ENCODE peak calls at places on chromosomes 1 and 21, in seven cellular contexts. H, K, R, M, W, O and D are unnamed samples.

GRCh38 chr1:145891587-145892485 is 6.2 kb upstream of the ANKRD35 start:
- DNase-seq in H (peak; percentile 100), K (peak; percentile 11), R (peak; percentile 98), M (peak; percentile 92), W (peak; percentile 97), O (peak; percentile 99), D (peak; percentile 98)

GRCh38 chr1:109530457-109531204 is 9.0 kb upstream of the GPR61 start:
- DNase-seq in H (no peak), K (no peak), R (peak; percentile 57), M (no peak), W (no peak), O (no peak), D (peak; percentile 98)

GRCh38 chr1:211606914-211607751 is 28.2 kb upstream of the SLC30A1 start:
- DNase-seq in H (peak; percentile 88), K (no peak), R (no peak), M (no peak), W (no peak), O (no peak), D (no peak)

GRCh38 chr1:226708967-226709396 is 30.1 kb downstream of the ITPKB start:
- DNase-seq in H (no peak), K (no peak), R (no peak), M (no peak), W (no peak), O (no peak), D (peak; percentile 59)

GRCh38 chr1:160951443-160952128 is 3.0 kb downstream of the ITLN2 start:
- DNase-seq in H (peak; percentile 84), K (peak; percentile 56), R (peak; percentile 76), M (peak; percentile 74), W (peak; percentile 42), O (peak; percentile 91), D (peak; percentile 58)

GRCh38 chr1:183699643-183700160 is 46.6 kb upstream of the APOBEC4 start:
- DNase-seq in H (peak; percentile 45), K (no peak), R (peak; percentile 13), M (no peak), W (no peak), O (no peak), D (no peak)

GRCh38 chr1:201903135-201903534 is 14.4 kb downstream of the SHISA4 start:
- DNase-seq in H (peak; percentile 47), K (no peak), R (no peak), M (no peak), W (peak; percentile 86), O (no peak), D (no peak)

GRCh38 chr1:13922440-13922839 is 222.5 kb downstream of the PRDM2 start:
- DNase-seq in H (no peak), K (no peak), R (no peak), M (no peak), W (no peak), O (no peak), D (no peak)

GRCh38 chr1:28199328-28200233 is 23.1 kb upstream of the PTAFR start:
- DNase-seq in H (no peak), K (peak; percentile 39), R (no peak), M (no peak), W (no peak), O (no peak), D (no peak)

GRCh38 chr1:225762444-225762843 is 15.2 kb upstream of the SRP9 start:
- DNase-seq in H (peak; percentile 32), K (no peak), R (no peak), M (no peak), W (no peak), O (no peak), D (peak; percentile 43)

GRCh38 chr1:162131405-162132321 is 62.2 kb downstream of the NOS1AP start:
- DNase-seq in H (no peak), K (no peak), R (no peak), M (no peak), W (no peak), O (no peak), D (no peak)

GRCh38 chr1:62997849-62998248 is 213.9 kb downstream of the ATG4C start:
- DNase-seq in H (no peak), K (no peak), R (no peak), M (no peak), W (no peak), O (no peak), D (no peak)

GRCh38 chr1:155003227-155003765 is 694 bp downstream of the ZBTB7B start:
- DNase-seq in H (peak; percentile 34), K (no peak), R (peak; percentile 62), M (no peak), W (peak; percentile 55), O (peak; percentile 81), D (peak; percentile 22)

GRCh38 chr1:235639586-235640205 is 9.9 kb downstream of the GNG4 start:
- DNase-seq in H (no peak), K (no peak), R (no peak), M (peak; percentile 22), W (no peak), O (peak; percentile 42), D (no peak)

GRCh38 chr1:54312874-54313316 is 93.3 kb downstream of the SSBP3 start:
- DNase-seq in H (peak; percentile 88), K (no peak), R (peak; percentile 73), M (no peak), W (no peak), O (peak; percentile 67), D (no peak)

GRCh38 chr1:51630393-51630792 is 13.5 kb downstream of the OSBPL9 start:
- DNase-seq in H (no peak), K (no peak), R (no peak), M (no peak), W (no peak), O (no peak), D (no peak)

GRCh38 chr1:226602186-226603029 is 53.8 kb downstream of the STUM start:
- DNase-seq in H (peak; percentile 95), K (no peak), R (no peak), M (no peak), W (peak; percentile 64), O (no peak), D (peak; percentile 24)

GRCh38 chr21:42389449-42389835 is 6.4 kb downstream of the TMPRSS3 start:
- DNase-seq in H (no peak), K (no peak), R (peak; percentile 42), M (peak; percentile 61), W (no peak), O (no peak), D (peak; percentile 52)

GRCh38 chr1:83113686-83114085 is 885.2 kb downstream of the TTLL7 start:
- DNase-seq in H (no peak), K (no peak), R (no peak), M (no peak), W (no peak), O (no peak), D (no peak)

GRCh38 chr1:13970631-13971247 is 270.8 kb downstream of the PRDM2 start:
- DNase-seq in H (no peak), K (no peak), R (no peak), M (no peak), W (no peak), O (no peak), D (no peak)

DNA sequence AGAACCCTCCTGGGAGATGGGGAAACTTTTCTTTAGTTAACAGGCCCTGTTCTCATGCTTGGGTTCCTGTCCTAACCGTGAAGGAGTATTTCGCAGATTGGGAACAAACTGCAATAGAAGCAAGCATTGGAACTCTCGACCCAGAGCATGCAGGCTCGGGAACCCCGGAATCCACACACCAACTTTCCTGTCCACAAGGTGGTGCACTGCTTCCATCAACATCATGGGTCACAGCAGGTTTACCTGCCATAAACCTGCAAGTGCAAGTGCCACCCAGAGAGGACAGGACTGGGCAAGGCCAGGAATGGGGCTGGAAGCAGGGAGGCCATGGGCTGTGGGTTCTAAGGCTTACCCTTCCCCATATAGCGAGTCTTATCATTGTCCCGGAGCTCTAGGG is 6.9 kb downstream of the ENO1 start:
- DNase-seq in H (no peak), K (no peak), R (no peak), M (no peak), W (no peak), O (peak; percentile 85), D (no peak)
- H3K4me1 ChIP-seq in H (peaks cover 41% of the 10 kb centered on the region), K (peaks cover 38% of the 10 kb centered on the region), R (peaks cover 32% of the 10 kb centered on the region), M (peaks cover 40% of the 10 kb centered on the region), W (peaks cover 43% of the 10 kb centered on the region), O (peaks cover 34% of the 10 kb centered on the region), D (peaks cover 29% of the 10 kb centered on the region)

GRCh38 chr1:220274122-220274855 is 2.0 kb upstream of the RAB3GAP2 start:
- DNase-seq in H (peak; percentile 92), K (no peak), R (no peak), M (no peak), W (no peak), O (no peak), D (no peak)
- H3K4me3 ChIP-seq in H (no peak overlapping the region), K (no peak overlapping the region), R (no peak overlapping the region), M (no peak overlapping the region), W (no peak overlapping the region), O (no peak overlapping the region), D (no peak overlapping the region)

GRCh38 chr1:244915736-244916135 is 51.4 kb upstream of the HNRNPU start:
- DNase-seq in H (no peak), K (no peak), R (no peak), M (no peak), W (no peak), O (no peak), D (no peak)

GRCh38 chr1:244918422-244919319 is 54.3 kb upstream of the HNRNPU start:
- DNase-seq in H (peak; percentile 29), K (peak; percentile 79), R (peak; percentile 55), M (peak; percentile 78), W (no peak), O (peak; percentile 61), D (peak; percentile 26)

GRCh38 chr1:244917271-244917670 is 52.9 kb upstream of the HNRNPU start:
- DNase-seq in H (no peak), K (no peak), R (no peak), M (no peak), W (no peak), O (no peak), D (no peak)

GRCh38 chr1:244920911-244921310 is 56.6 kb upstream of the HNRNPU start:
- DNase-seq in H (no peak), K (no peak), R (no peak), M (no peak), W (peak; percentile 22), O (no peak), D (no peak)

DNA sequence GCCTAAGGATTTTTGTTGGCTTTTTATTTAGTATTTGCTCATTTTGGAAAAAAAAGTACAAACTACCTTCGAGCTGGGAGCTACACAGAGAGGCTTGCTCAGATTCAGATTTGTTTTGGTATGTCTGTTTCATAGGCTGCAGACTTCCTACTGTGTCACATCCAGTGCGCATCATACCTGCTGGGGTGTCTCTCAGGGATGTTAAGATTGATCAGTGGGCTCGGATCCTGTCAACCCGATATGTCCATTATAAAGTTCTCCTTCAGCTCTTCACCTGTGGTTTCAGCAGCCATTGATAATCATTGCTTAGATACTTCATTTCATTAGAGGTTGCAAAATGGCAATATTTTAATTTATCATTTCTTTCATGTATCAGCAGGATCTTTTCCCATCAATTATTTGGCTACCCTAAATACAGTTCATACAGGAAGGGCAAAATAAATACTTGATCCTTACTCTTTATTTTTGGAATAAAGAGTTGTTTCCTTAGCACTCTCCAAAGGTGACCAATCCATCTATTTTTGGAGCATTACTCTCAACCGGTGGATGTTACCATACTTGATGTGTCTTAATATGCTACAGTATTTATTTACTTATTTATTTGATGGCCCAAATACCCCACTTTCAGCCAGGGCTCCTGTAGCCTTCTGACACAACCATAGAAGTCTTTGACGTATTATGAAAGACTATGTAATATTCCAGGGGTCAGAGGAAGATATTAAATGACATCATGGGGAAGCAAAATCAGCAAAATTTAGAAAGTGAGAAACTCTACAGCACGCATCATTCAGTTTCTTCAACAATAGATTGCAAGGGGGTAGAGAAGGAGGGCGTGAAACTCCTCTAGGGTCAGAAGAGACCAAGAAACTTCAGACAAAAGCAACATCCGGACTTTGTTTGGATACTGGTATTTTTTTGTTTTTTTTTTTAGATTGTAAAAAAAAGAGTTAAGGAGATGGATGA is 55.3 kb upstream of the HNRNPU start:
- DNase-seq in H (no peak), K (no peak), R (no peak), M (no peak), W (no peak), O (no peak), D (no peak)
- H3K27ac ChIP-seq in H (no peak overlapping the region), K (peak overlapping the region; percentile 56), R (no peak overlapping the region), M (no peak overlapping the region), W (no peak overlapping the region), O (no peak overlapping the region), D (no peak overlapping the region)

GRCh38 chr21:33302796-33303195 is 22.0 kb upstream of the IFNAR1 start:
- DNase-seq in H (no peak), K (no peak), R (no peak), M (no peak), W (no peak), O (peak; percentile 75), D (no peak)
- H3K4me1 ChIP-seq in H (no peaks in the 10 kb centered on the region), K (peaks cover 34% of the 10 kb centered on the region), R (no peaks in the 10 kb centered on the region), M (peaks cover 14% of the 10 kb centered on the region), W (no peaks in the 10 kb centered on the region), O (no peaks in the 10 kb centered on the region), D (peaks cover 36% of the 10 kb centered on the region)